ENCODE peak calls at places on chromosomes 11 and 22, in ten cellular contexts. One of them, this sample, is unnamed.

GRCh38 chr11:115324569-115325432 is 179.4 kb downstream of the CADM1 start:
- DNase-seq in A549: peak; percentile 33
- DNase-seq in HCT116: no peak
- DNase-seq in cardiac muscle cell: peak; percentile 68
- DNase-seq in ovary: peak; percentile 30
- DNase-seq in stomach: peak; percentile 27
- DNase-seq in iPS DF 6.9: peak; percentile 39
- DNase-seq in tibial nerve: no peak
- DNase-seq in upper lobe of right lung: no peak
- DNase-seq in small intestine: peak; percentile 77
- DNase-seq in this sample: no peak

GRCh38 chr11:56843816-56844215 is 95.3 kb upstream of the OR9G4 start:
- DNase-seq in stomach: no peak
- DNase-seq in small intestine: no peak
- DNase-seq in HCT116: no peak
- DNase-seq in iPS DF 6.9: no peak
- DNase-seq in ovary: no peak
- DNase-seq in upper lobe of right lung: no peak
- DNase-seq in tibial nerve: no peak
- DNase-seq in cardiac muscle cell: no peak
- DNase-seq in A549: no peak
- DNase-seq in this sample: no peak

GRCh38 chr22:19879996-19880785 is 25.5 kb upstream of the GNB1L start:
- DNase-seq in upper lobe of right lung: peak; percentile 58
- DNase-seq in cardiac muscle cell: no peak
- DNase-seq in iPS DF 6.9: no peak
- DNase-seq in ovary: peak; percentile 17
- DNase-seq in HCT116: no peak
- DNase-seq in A549: no peak
- DNase-seq in stomach: no peak
- DNase-seq in small intestine: no peak
- DNase-seq in tibial nerve: peak; percentile 10
- DNase-seq in this sample: peak; percentile 30

GRCh38 chr11:44731685-44732411 is 5.1 kb downstream of the TSPAN18 start:
- DNase-seq in A549: no peak
- DNase-seq in small intestine: no peak
- DNase-seq in ovary: no peak
- DNase-seq in upper lobe of right lung: no peak
- DNase-seq in iPS DF 6.9: no peak
- DNase-seq in HCT116: no peak
- DNase-seq in tibial nerve: no peak
- DNase-seq in stomach: no peak
- DNase-seq in cardiac muscle cell: peak; percentile 48
- DNase-seq in this sample: no peak

GRCh38 chr11:4454031-4454430 is 4.9 kb downstream of the OR52K2 start:
- DNase-seq in stomach: no peak
- DNase-seq in ovary: no peak
- DNase-seq in HCT116: no peak
- DNase-seq in small intestine: no peak
- DNase-seq in cardiac muscle cell: no peak
- DNase-seq in tibial nerve: no peak
- DNase-seq in iPS DF 6.9: no peak
- DNase-seq in A549: no peak
- DNase-seq in upper lobe of right lung: no peak
- DNase-seq in this sample: no peak

GRCh38 chr22:24393012-24393559 is 34.3 kb upstream of the ADORA2A start:
- DNase-seq in cardiac muscle cell: no peak
- DNase-seq in HCT116: no peak
- DNase-seq in upper lobe of right lung: no peak
- DNase-seq in iPS DF 6.9: no peak
- DNase-seq in A549: no peak
- DNase-seq in tibial nerve: no peak
- DNase-seq in ovary: no peak
- DNase-seq in stomach: no peak
- DNase-seq in small intestine: no peak
- DNase-seq in this sample: no peak

GRCh38 chr11:28836285-28837081 is 728.3 kb downstream of the METTL15 start:
- DNase-seq in cardiac muscle cell: peak; percentile 95
- DNase-seq in stomach: no peak
- DNase-seq in A549: peak; percentile 78
- DNase-seq in tibial nerve: no peak
- DNase-seq in upper lobe of right lung: no peak
- DNase-seq in ovary: no peak
- DNase-seq in small intestine: no peak
- DNase-seq in HCT116: no peak
- DNase-seq in iPS DF 6.9: no peak
- DNase-seq in this sample: no peak

GRCh38 chr22:38792833-38793232 is 1.1 kb downstream of the DNAL4 start:
- DNase-seq in iPS DF 6.9: no peak
- DNase-seq in HCT116: no peak
- DNase-seq in tibial nerve: no peak
- DNase-seq in cardiac muscle cell: peak; percentile 12
- DNase-seq in A549: no peak
- DNase-seq in upper lobe of right lung: no peak
- DNase-seq in ovary: no peak
- DNase-seq in small intestine: no peak
- DNase-seq in stomach: no peak
- DNase-seq in this sample: no peak

GRCh38 chr22:49012695-49013094 is 815.0 kb downstream of the BRD1 start:
- DNase-seq in cardiac muscle cell: no peak
- DNase-seq in A549: no peak
- DNase-seq in HCT116: no peak
- DNase-seq in small intestine: no peak
- DNase-seq in upper lobe of right lung: no peak
- DNase-seq in iPS DF 6.9: no peak
- DNase-seq in tibial nerve: peak; percentile 9
- DNase-seq in ovary: no peak
- DNase-seq in stomach: no peak
- DNase-seq in this sample: no peak

GRCh38 chr22:49011769-49012598 is 815.7 kb downstream of the BRD1 start:
- DNase-seq in upper lobe of right lung: no peak
- DNase-seq in cardiac muscle cell: no peak
- DNase-seq in iPS DF 6.9: no peak
- DNase-seq in stomach: peak; percentile 22
- DNase-seq in tibial nerve: peak; percentile 4
- DNase-seq in A549: no peak
- DNase-seq in HCT116: no peak
- DNase-seq in ovary: no peak
- DNase-seq in small intestine: no peak
- DNase-seq in this sample: peak; percentile 9

GRCh38 chr22:49015459-49015858 is 812.2 kb downstream of the BRD1 start:
- DNase-seq in iPS DF 6.9: no peak
- DNase-seq in small intestine: no peak
- DNase-seq in ovary: no peak
- DNase-seq in upper lobe of right lung: peak; percentile 47
- DNase-seq in stomach: peak; percentile 15
- DNase-seq in A549: no peak
- DNase-seq in HCT116: no peak
- DNase-seq in cardiac muscle cell: no peak
- DNase-seq in tibial nerve: no peak
- DNase-seq in this sample: no peak

GRCh38 chr22:49014227-49015201 is 813.2 kb downstream of the BRD1 start:
- DNase-seq in ovary: no peak
- DNase-seq in iPS DF 6.9: no peak
- DNase-seq in tibial nerve: peak; percentile 8
- DNase-seq in HCT116: no peak
- DNase-seq in stomach: peak; percentile 17
- DNase-seq in A549: no peak
- DNase-seq in cardiac muscle cell: no peak
- DNase-seq in upper lobe of right lung: peak; percentile 56
- DNase-seq in small intestine: no peak
- DNase-seq in this sample: peak; percentile 38

DNA sequence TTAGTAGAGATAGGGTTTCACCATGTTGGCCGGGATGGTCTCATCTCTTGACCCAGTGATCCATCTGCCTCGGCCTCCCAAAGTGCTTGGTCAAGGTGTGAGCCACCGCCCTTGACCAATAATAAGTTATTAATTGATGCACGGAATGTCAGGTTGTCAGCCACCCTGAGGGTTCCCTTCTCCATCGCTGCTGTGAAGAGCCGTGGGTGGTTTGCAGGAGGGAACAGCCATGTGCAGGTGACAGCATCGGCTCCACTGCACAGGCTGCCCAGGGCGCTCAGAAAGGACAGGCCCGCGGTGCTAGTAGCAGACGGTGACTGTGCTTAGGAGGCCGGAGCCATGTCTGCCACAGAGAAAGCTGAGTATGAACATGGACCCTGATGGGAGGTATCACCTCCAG is 814.0 kb downstream of the BRD1 start:
- DNase-seq in cardiac muscle cell: no peak
- DNase-seq in ovary: no peak
- DNase-seq in upper lobe of right lung: peak; percentile 54
- DNase-seq in HCT116: no peak
- DNase-seq in iPS DF 6.9: no peak
- DNase-seq in tibial nerve: no peak
- DNase-seq in A549: no peak
- DNase-seq in small intestine: no peak
- DNase-seq in stomach: peak; percentile 13
- DNase-seq in this sample: no peak
- H3K4me1 ChIP-seq in cardiac muscle cell: no peaks in the 10 kb centered on the region
- H3K4me1 ChIP-seq in ovary: peaks cover 3% of the 10 kb centered on the region
- H3K4me1 ChIP-seq in upper lobe of right lung: no peaks in the 10 kb centered on the region
- H3K4me1 ChIP-seq in HCT116: no peaks in the 10 kb centered on the region
- H3K4me1 ChIP-seq in iPS DF 6.9: no peaks in the 10 kb centered on the region
- H3K4me1 ChIP-seq in tibial nerve: peaks cover 31% of the 10 kb centered on the region
- H3K4me1 ChIP-seq in A549: no peaks in the 10 kb centered on the region
- H3K4me1 ChIP-seq in small intestine: no peaks in the 10 kb centered on the region
- H3K4me1 ChIP-seq in stomach: no peaks in the 10 kb centered on the region
- H3K4me1 ChIP-seq in this sample: peaks cover 17% of the 10 kb centered on the region

GRCh38 chr11:65814131-65814959 is 19.4 kb upstream of the SNX32 start:
- DNase-seq in stomach: peak; percentile 35
- DNase-seq in iPS DF 6.9: no peak
- DNase-seq in cardiac muscle cell: peak; percentile 51
- DNase-seq in upper lobe of right lung: peak; percentile 74
- DNase-seq in tibial nerve: no peak
- DNase-seq in ovary: no peak
- DNase-seq in HCT116: no peak
- DNase-seq in A549: no peak
- DNase-seq in small intestine: no peak
- DNase-seq in this sample: peak; percentile 73

GRCh38 chr11:65821107-65821506 is 12.7 kb upstream of the SNX32 start:
- DNase-seq in ovary: no peak
- DNase-seq in HCT116: no peak
- DNase-seq in A549: no peak
- DNase-seq in tibial nerve: no peak
- DNase-seq in cardiac muscle cell: no peak
- DNase-seq in small intestine: peak; percentile 95
- DNase-seq in stomach: no peak
- DNase-seq in upper lobe of right lung: no peak
- DNase-seq in iPS DF 6.9: no peak
- DNase-seq in this sample: peak; percentile 46

GRCh38 chr11:65817815-65818680 is 15.7 kb upstream of the SNX32 start:
- DNase-seq in iPS DF 6.9: peak; percentile 54
- DNase-seq in small intestine: peak; percentile 86
- DNase-seq in cardiac muscle cell: peak; percentile 91
- DNase-seq in ovary: peak; percentile 95
- DNase-seq in upper lobe of right lung: peak; percentile 97
- DNase-seq in stomach: peak; percentile 98
- DNase-seq in A549: peak; percentile 81
- DNase-seq in tibial nerve: peak; percentile 91
- DNase-seq in HCT116: peak; percentile 76
- DNase-seq in this sample: peak; percentile 96

GRCh38 chr11:65814960-65815565 is 18.7 kb upstream of the SNX32 start:
- DNase-seq in small intestine: no peak
- DNase-seq in HCT116: no peak
- DNase-seq in tibial nerve: no peak
- DNase-seq in ovary: no peak
- DNase-seq in A549: no peak
- DNase-seq in upper lobe of right lung: no peak
- DNase-seq in iPS DF 6.9: no peak
- DNase-seq in cardiac muscle cell: no peak
- DNase-seq in stomach: no peak
- DNase-seq in this sample: peak; percentile 28

GRCh38 chr11:65817312-65817814 is 16.4 kb upstream of the SNX32 start:
- DNase-seq in upper lobe of right lung: no peak
- DNase-seq in A549: no peak
- DNase-seq in small intestine: no peak
- DNase-seq in HCT116: no peak
- DNase-seq in tibial nerve: no peak
- DNase-seq in cardiac muscle cell: peak; percentile 24
- DNase-seq in stomach: no peak
- DNase-seq in iPS DF 6.9: no peak
- DNase-seq in ovary: no peak
- DNase-seq in this sample: peak; percentile 10
- H3K27ac ChIP-seq in upper lobe of right lung: peak overlapping the region; percentile 84
- H3K27ac ChIP-seq in A549: peak overlapping the region; percentile 89
- H3K27ac ChIP-seq in small intestine: peak overlapping the region; percentile 86
- H3K27ac ChIP-seq in HCT116: peak overlapping the region; percentile 51
- H3K27ac ChIP-seq in tibial nerve: peak overlapping the region; percentile 47
- H3K27ac ChIP-seq in cardiac muscle cell: no peak overlapping the region
- H3K27ac ChIP-seq in stomach: peak overlapping the region; percentile 76
- H3K27ac ChIP-seq in iPS DF 6.9: no peak overlapping the region
- H3K27ac ChIP-seq in ovary: peak overlapping the region; percentile 72
- H3K27ac ChIP-seq in this sample: peak overlapping the region; percentile 86

GRCh38 chr11:119681537-119681936 is 47.5 kb downstream of the NECTIN1 start:
- DNase-seq in upper lobe of right lung: no peak
- DNase-seq in ovary: no peak
- DNase-seq in stomach: no peak
- DNase-seq in A549: no peak
- DNase-seq in iPS DF 6.9: no peak
- DNase-seq in cardiac muscle cell: no peak
- DNase-seq in HCT116: no peak
- DNase-seq in small intestine: no peak
- DNase-seq in tibial nerve: no peak
- DNase-seq in this sample: no peak

GRCh38 chr11:119684361-119685072 is 44.5 kb downstream of the NECTIN1 start:
- DNase-seq in upper lobe of right lung: no peak
- DNase-seq in ovary: no peak
- DNase-seq in A549: peak; percentile 13
- DNase-seq in tibial nerve: no peak
- DNase-seq in stomach: no peak
- DNase-seq in cardiac muscle cell: peak; percentile 64
- DNase-seq in iPS DF 6.9: no peak
- DNase-seq in small intestine: no peak
- DNase-seq in HCT116: no peak
- DNase-seq in this sample: no peak

GRCh38 chr11:119686483-119686882 is 42.5 kb downstream of the NECTIN1 start:
- DNase-seq in iPS DF 6.9: no peak
- DNase-seq in ovary: no peak
- DNase-seq in stomach: no peak
- DNase-seq in cardiac muscle cell: no peak
- DNase-seq in HCT116: no peak
- DNase-seq in upper lobe of right lung: no peak
- DNase-seq in tibial nerve: no peak
- DNase-seq in A549: no peak
- DNase-seq in small intestine: no peak
- DNase-seq in this sample: no peak

GRCh38 chr11:119685073-119685746 is 43.8 kb downstream of the NECTIN1 start:
- DNase-seq in small intestine: no peak
- DNase-seq in upper lobe of right lung: no peak
- DNase-seq in tibial nerve: no peak
- DNase-seq in iPS DF 6.9: no peak
- DNase-seq in A549: no peak
- DNase-seq in cardiac muscle cell: no peak
- DNase-seq in stomach: no peak
- DNase-seq in HCT116: no peak
- DNase-seq in ovary: no peak
- DNase-seq in this sample: no peak

DNA sequence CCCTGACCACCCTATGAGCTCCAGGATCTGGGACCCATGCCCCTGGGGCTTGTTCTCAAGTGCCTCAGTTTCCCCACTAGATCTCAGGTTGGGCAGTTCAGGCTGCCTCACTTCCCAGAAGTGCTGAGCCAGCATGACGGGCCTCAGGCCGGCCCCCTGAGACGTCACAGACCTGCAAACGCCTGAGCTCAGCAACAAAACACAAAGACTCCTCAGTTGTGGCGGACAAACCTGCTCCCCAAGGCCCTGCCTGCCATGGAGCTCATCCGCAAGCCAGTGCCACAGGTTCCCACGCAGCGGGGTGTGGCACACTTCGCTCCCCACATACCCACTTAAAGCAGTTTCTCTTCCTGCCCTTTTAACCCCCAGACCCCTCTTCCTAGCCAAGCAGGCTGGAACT is 45.2 kb downstream of the NECTIN1 start:
- DNase-seq in ovary: no peak
- DNase-seq in HCT116: no peak
- DNase-seq in stomach: peak; percentile 41
- DNase-seq in cardiac muscle cell: no peak
- DNase-seq in upper lobe of right lung: no peak
- DNase-seq in A549: no peak
- DNase-seq in tibial nerve: no peak
- DNase-seq in iPS DF 6.9: no peak
- DNase-seq in small intestine: no peak
- DNase-seq in this sample: no peak
- H3K4me1 ChIP-seq in ovary: peaks cover 2% of the 10 kb centered on the region
- H3K4me1 ChIP-seq in HCT116: peaks cover 40% of the 10 kb centered on the region
- H3K4me1 ChIP-seq in stomach: peaks cover 27% of the 10 kb centered on the region
- H3K4me1 ChIP-seq in cardiac muscle cell: peaks cover 16% of the 10 kb centered on the region
- H3K4me1 ChIP-seq in upper lobe of right lung: peaks cover 6% of the 10 kb centered on the region
- H3K4me1 ChIP-seq in A549: peaks cover 5% of the 10 kb centered on the region
- H3K4me1 ChIP-seq in tibial nerve: peaks cover 33% of the 10 kb centered on the region
- H3K4me1 ChIP-seq in iPS DF 6.9: peaks cover 15% of the 10 kb centered on the region
- H3K4me1 ChIP-seq in small intestine: peaks cover 11% of the 10 kb centered on the region
- H3K4me1 ChIP-seq in this sample: peaks cover 33% of the 10 kb centered on the region

GRCh38 chr11:95700471-95700817 is 89.1 kb downstream of the FAM76B start:
- DNase-seq in iPS DF 6.9: no peak
- DNase-seq in tibial nerve: no peak
- DNase-seq in upper lobe of right lung: no peak
- DNase-seq in A549: no peak
- DNase-seq in ovary: no peak
- DNase-seq in small intestine: no peak
- DNase-seq in HCT116: no peak
- DNase-seq in stomach: no peak
- DNase-seq in cardiac muscle cell: no peak
- DNase-seq in this sample: no peak

GRCh38 chr11:95703059-95703458 is 86.5 kb downstream of the FAM76B start:
- DNase-seq in small intestine: no peak
- DNase-seq in upper lobe of right lung: no peak
- DNase-seq in tibial nerve: no peak
- DNase-seq in stomach: no peak
- DNase-seq in ovary: no peak
- DNase-seq in HCT116: no peak
- DNase-seq in cardiac muscle cell: no peak
- DNase-seq in iPS DF 6.9: no peak
- DNase-seq in A549: no peak
- DNase-seq in this sample: no peak

GRCh38 chr11:95697614-95698408 is 91.8 kb downstream of the FAM76B start:
- DNase-seq in cardiac muscle cell: peak; percentile 45
- DNase-seq in upper lobe of right lung: no peak
- DNase-seq in iPS DF 6.9: no peak
- DNase-seq in ovary: peak; percentile 39
- DNase-seq in stomach: no peak
- DNase-seq in HCT116: no peak
- DNase-seq in tibial nerve: no peak
- DNase-seq in small intestine: no peak
- DNase-seq in A549: no peak
- DNase-seq in this sample: no peak

GRCh38 chr11:95698939-95699562 is 90.5 kb downstream of the FAM76B start:
- DNase-seq in upper lobe of right lung: no peak
- DNase-seq in stomach: no peak
- DNase-seq in iPS DF 6.9: no peak
- DNase-seq in small intestine: no peak
- DNase-seq in cardiac muscle cell: peak; percentile 75
- DNase-seq in ovary: no peak
- DNase-seq in HCT116: no peak
- DNase-seq in tibial nerve: no peak
- DNase-seq in A549: no peak
- DNase-seq in this sample: no peak

DNA sequence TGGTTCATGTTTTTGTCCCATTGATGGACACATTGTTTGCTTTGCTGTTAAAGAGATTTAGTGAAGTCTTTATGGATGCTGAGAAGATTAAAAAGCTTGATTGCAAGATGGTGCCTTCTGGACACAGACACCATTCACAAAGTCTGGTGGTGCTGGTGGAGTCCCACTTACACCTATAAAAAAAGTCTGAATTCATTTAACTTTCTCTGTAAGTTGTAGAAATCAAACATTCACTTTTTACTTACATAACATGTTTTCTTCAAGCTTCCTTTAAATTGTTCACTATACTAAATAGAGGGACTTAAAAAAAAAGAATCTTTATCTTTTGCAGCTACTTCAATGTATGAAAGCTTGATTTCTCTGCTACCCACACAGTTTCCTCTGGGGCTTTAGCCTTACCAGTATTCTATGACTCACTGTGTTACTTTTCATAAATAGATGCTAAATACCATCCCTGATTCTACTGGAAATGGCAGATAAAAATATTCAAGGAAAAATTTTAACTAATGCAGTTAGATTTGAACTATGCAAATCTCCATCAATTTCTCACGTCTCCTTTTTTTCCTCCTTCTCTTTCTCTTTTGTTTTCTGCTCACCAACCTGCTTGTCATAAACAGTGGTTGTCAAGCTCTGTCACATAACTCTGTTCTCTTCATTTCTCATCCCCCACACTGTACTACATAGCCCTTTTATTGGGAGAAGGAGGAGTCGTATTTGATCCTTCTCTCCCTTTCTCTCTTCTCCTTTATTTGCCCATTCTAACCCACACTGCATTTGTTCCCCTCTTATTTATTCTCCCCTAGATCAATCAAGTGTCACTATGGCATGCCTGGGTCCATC is 89.7 kb downstream of the FAM76B start:
- DNase-seq in cardiac muscle cell: peak; percentile 62
- DNase-seq in small intestine: no peak
- DNase-seq in tibial nerve: no peak
- DNase-seq in ovary: no peak
- DNase-seq in A549: no peak
- DNase-seq in upper lobe of right lung: no peak
- DNase-seq in stomach: no peak
- DNase-seq in HCT116: no peak
- DNase-seq in iPS DF 6.9: no peak
- DNase-seq in this sample: no peak
- H3K27ac ChIP-seq in cardiac muscle cell: no peak overlapping the region
- H3K27ac ChIP-seq in small intestine: no peak overlapping the region
- H3K27ac ChIP-seq in tibial nerve: no peak overlapping the region
- H3K27ac ChIP-seq in ovary: no peak overlapping the region
- H3K27ac ChIP-seq in A549: no peak overlapping the region
- H3K27ac ChIP-seq in upper lobe of right lung: no peak overlapping the region
- H3K27ac ChIP-seq in stomach: peak overlapping the region; percentile 39
- H3K27ac ChIP-seq in HCT116: no peak overlapping the region
- H3K27ac ChIP-seq in iPS DF 6.9: no peak overlapping the region
- H3K27ac ChIP-seq in this sample: no peak overlapping the region

This sample was measured in lower lobe of right lung.